ENCODE peak calls at places on chromosomes 12 and 14, in four cellular contexts. One of them, this sample, is unnamed.

GRCh38 chr12:104750061-104750460 is 208.0 kb downstream of the SLC41A2 start:
- DNase-seq in AG09319: peak; percentile 38
- DNase-seq in amniotic epithelial cell: peak; percentile 72
- DNase-seq in LoVo: peak; percentile 41
- DNase-seq in this sample: peak; percentile 53

GRCh38 chr12:772056-772697 is 19.8 kb downstream of the WNK1 start:
- DNase-seq in AG09319: no peak
- DNase-seq in amniotic epithelial cell: no peak
- DNase-seq in LoVo: no peak
- DNase-seq in this sample: no peak

GRCh38 chr14:34301107-34301734 is 160.8 kb downstream of the SPTSSA start:
- DNase-seq in AG09319: no peak
- DNase-seq in amniotic epithelial cell: peak; percentile 41
- DNase-seq in LoVo: peak; percentile 31
- DNase-seq in this sample: peak; percentile 27

GRCh38 chr12:58529897-58530296 is 390.4 kb downstream of the LRIG3 start:
- DNase-seq in AG09319: peak; percentile 80
- DNase-seq in amniotic epithelial cell: peak; percentile 99
- DNase-seq in LoVo: no peak
- DNase-seq in this sample: peak; percentile 88

GRCh38 chr12:91774471-91774921 is 371.1 kb downstream of the BTG1 start:
- DNase-seq in AG09319: peak; percentile 7
- DNase-seq in amniotic epithelial cell: peak; percentile 73
- DNase-seq in LoVo: peak; percentile 40
- DNase-seq in this sample: peak; percentile 5

GRCh38 chr12:90938451-90938850 is 16.5 kb downstream of the CCER1 start:
- DNase-seq in AG09319: no peak
- DNase-seq in amniotic epithelial cell: peak; percentile 80
- DNase-seq in LoVo: peak; percentile 20
- DNase-seq in this sample: peak; percentile 76

GRCh38 chr12:108175310-108175709 is 46.2 kb downstream of the WSCD2 start:
- DNase-seq in AG09319: no peak
- DNase-seq in amniotic epithelial cell: no peak
- DNase-seq in LoVo: no peak
- DNase-seq in this sample: no peak

GRCh38 chr12:26150737-26151450 is 26.1 kb upstream of the BHLHE41 start:
- DNase-seq in AG09319: peak; percentile 23
- DNase-seq in amniotic epithelial cell: peak; percentile 82
- DNase-seq in LoVo: no peak
- DNase-seq in this sample: no peak

GRCh38 chr14:94641632-94641955 is 29.4 kb downstream of the SERPINA3 start:
- DNase-seq in AG09319: no peak
- DNase-seq in amniotic epithelial cell: no peak
- DNase-seq in LoVo: no peak
- DNase-seq in this sample: no peak

GRCh38 chr12:6688543-6688999 is 604 bp downstream of the ZNF384 start:
- DNase-seq in AG09319: no peak
- DNase-seq in amniotic epithelial cell: no peak
- DNase-seq in LoVo: peak; percentile 43
- DNase-seq in this sample: peak; percentile 70

GRCh38 chr14:68008491-68008890 is 188.9 kb downstream of the RAD51B start:
- DNase-seq in AG09319: no peak
- DNase-seq in amniotic epithelial cell: no peak
- DNase-seq in LoVo: no peak
- DNase-seq in this sample: no peak

This sample was measured in HT1080.